ENCODE peak calls at places on chromosome 15, in ten cellular contexts. A is left lung, C is BJ, X is cardiac muscle cell, T is GM13977, U is GM12878, N is activated B cell treated with CpG ODN at 0.5 μM for 24 hours, I is WTC11, R is lower lobe of right lung, E is OCI-LY7. Z is an unnamed sample.
A peak's percentile ranks its signal among the peaks of the same experiment; 100 is the strongest.

GRCh38 chr15:71261934-71262333 is 146.7 kb downstream of the THSD4 start:
- DNase-seq in A (no peak), R (no peak), U (no peak), X (no peak), E (no peak), I (no peak), T (no peak), C (no peak), N (no peak), Z (no peak)

GRCh38 chr15:57322602-57323250 is 53.6 kb upstream of the CGNL1 start:
- DNase-seq in R (no peak), X (no peak), I (no peak), U (no peak), N (no peak), C (no peak), A (no peak), E (no peak), T (no peak), Z (no peak)

GRCh38 chr15:57356636-57357035 is 19.7 kb upstream of the CGNL1 start:
- DNase-seq in E (no peak), X (peak; percentile 50), T (no peak), U (no peak), R (no peak), N (no peak), C (peak; percentile 23), I (no peak), A (no peak), Z (no peak)

GRCh38 chr15:72902245-72902928 is 118.8 kb upstream of the ADPGK start:
- DNase-seq in R (peak; percentile 52), T (no peak), N (no peak), X (peak; percentile 92), E (no peak), U (no peak), I (no peak), A (no peak), C (peak; percentile 70), Z (peak; percentile 46)

GRCh38 chr15:87368511-87368910 is 888.0 kb downstream of the NTRK3 start:
- DNase-seq in C (no peak), A (no peak), U (no peak), R (no peak), E (no peak), T (no peak), N (no peak), X (peak; percentile 11), I (no peak), Z (no peak)

GRCh38 chr15:41115088-41115651 is 910 bp downstream of the INO80 start:
- DNase-seq in U (peak; percentile 25), X (peak; percentile 51), T (peak; percentile 70), E (no peak), R (no peak), A (no peak), C (no peak), I (no peak), N (no peak), Z (no peak)

GRCh38 chr15:96064351-96064756 is 266.1 kb upstream of the NR2F2 start:
- DNase-seq in X (peak; percentile 65), A (no peak), C (no peak), I (no peak), R (no peak), T (no peak), N (no peak), E (no peak), U (no peak), Z (no peak)

GRCh38 chr15:63833246-63833696 is 477 bp downstream of the HERC1 start:
- DNase-seq in R (peak; percentile 68), I (peak; percentile 50), N (peak; percentile 44), X (peak; percentile 52), C (no peak), A (peak; percentile 86), E (peak; percentile 52), T (peak; percentile 59), U (no peak), Z (peak; percentile 71)

GRCh38 chr15:101390462-101390861 is 95.4 kb upstream of the SNRPA1 start:
- DNase-seq in A (peak; percentile 20), E (no peak), C (no peak), I (no peak), N (no peak), U (no peak), T (no peak), X (no peak), R (no peak), Z (no peak)

GRCh38 chr15:101390060-101390459 is 95.0 kb upstream of the SNRPA1 start:
- DNase-seq in A (peak; percentile 53), R (no peak), E (no peak), C (no peak), T (no peak), U (no peak), X (no peak), I (no peak), N (no peak), Z (no peak)

GRCh38 chr15:101391431-101391830 is 96.4 kb upstream of the SNRPA1 start:
- DNase-seq in N (no peak), C (no peak), E (no peak), U (no peak), T (no peak), A (no peak), R (no peak), X (no peak), I (no peak), Z (no peak)

GRCh38 chr15:101393172-101393571 is 96.3 kb downstream of the PCSK6 start:
- DNase-seq in C (no peak), X (no peak), A (peak; percentile 73), N (no peak), I (no peak), T (no peak), U (no peak), R (no peak), E (no peak), Z (no peak)

GRCh38 chr15:101391981-101392566 is 97.0 kb upstream of the SNRPA1 start:
- DNase-seq in A (no peak), U (peak; percentile 2), T (no peak), R (no peak), E (no peak), X (no peak), N (no peak), I (no peak), C (no peak), Z (no peak)
- TF ChIP-seq CTCF in A (no peak), U (no peak), T (no peak), R (no peak), E (no peak), X (no peak), N (no peak), I (no peak), C (no peak), Z (no peak)

DNA sequence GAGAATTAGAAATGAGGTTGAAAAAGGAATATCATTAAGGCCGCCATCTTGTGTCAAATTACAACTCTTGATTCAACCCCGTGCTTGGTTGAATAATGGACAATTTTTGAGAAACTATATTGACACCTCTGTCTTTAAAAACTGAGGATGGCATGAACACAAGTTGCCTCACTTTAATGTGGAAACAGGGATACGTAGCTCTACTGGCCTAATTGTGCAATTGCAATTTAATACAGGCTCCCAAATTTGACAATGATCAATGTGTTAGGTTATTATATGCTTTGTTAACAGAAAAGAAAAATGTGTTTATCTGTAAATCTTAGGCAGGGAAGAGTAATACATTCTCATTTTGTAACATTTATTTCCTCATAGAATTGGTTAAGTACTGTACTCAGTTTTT is 77.1 kb upstream of the MCTP2 start:
- DNase-seq in R (no peak), U (no peak), T (no peak), E (no peak), X (no peak), N (no peak), A (no peak), C (no peak), I (no peak), Z (no peak)
- TF ChIP-seq CTCF in R (no peak), U (peak; percentile 8), T (no peak), E (peak; percentile 56), X (no peak), N (no peak), A (no peak), C (no peak), I (no peak), Z (no peak)

GRCh38 chr15:44801368-44801767 is 65.0 kb downstream of the TRIM69 start:
- DNase-seq in C (no peak), T (no peak), X (peak; percentile 55), A (no peak), E (no peak), R (no peak), I (no peak), N (no peak), U (no peak), Z (no peak)

GRCh38 chr15:44801797-44802196 is 65.5 kb downstream of the TRIM69 start:
- DNase-seq in I (no peak), C (no peak), T (no peak), E (no peak), X (no peak), U (no peak), A (no peak), N (no peak), R (no peak), Z (no peak)

GRCh38 chr15:44796508-44796907 is 60.2 kb downstream of the TRIM69 start:
- DNase-seq in X (no peak), N (no peak), E (no peak), C (no peak), R (no peak), A (no peak), T (no peak), I (no peak), U (no peak), Z (no peak)

GRCh38 chr15:44802336-44802735 is 66.0 kb downstream of the TRIM69 start:
- DNase-seq in C (no peak), T (no peak), I (no peak), A (no peak), N (no peak), U (no peak), E (peak; percentile 32), X (no peak), R (no peak), Z (no peak)

GRCh38 chr15:44798815-44799214 is 62.5 kb downstream of the TRIM69 start:
- DNase-seq in T (no peak), U (no peak), A (no peak), X (peak; percentile 27), N (no peak), R (no peak), I (no peak), E (no peak), C (no peak), Z (no peak)
- TF ChIP-seq CTCF in T (peak; percentile 23), U (peak; percentile 28), A (no peak), X (peak; percentile 39), N (no peak), R (no peak), I (no peak), E (peak; percentile 41), C (no peak), Z (peak; percentile 21)

GRCh38 chr15:89670985-89671560 is 8.1 kb downstream of the PLIN1 start:
- DNase-seq in E (no peak), A (no peak), I (no peak), X (no peak), R (no peak), U (no peak), N (no peak), C (no peak), T (no peak), Z (no peak)

GRCh38 chr15:89674526-89674925 is 4.6 kb downstream of the PLIN1 start:
- DNase-seq in U (no peak), A (no peak), C (no peak), X (no peak), R (no peak), I (no peak), E (no peak), T (no peak), N (no peak), Z (no peak)

GRCh38 chr15:89671687-89672086 is 7.5 kb downstream of the PLIN1 start:
- DNase-seq in C (no peak), T (no peak), R (no peak), E (no peak), U (no peak), A (no peak), X (no peak), I (no peak), N (no peak), Z (no peak)

GRCh38 chr15:89672221-89673161 is 6.7 kb downstream of the PLIN1 start:
- DNase-seq in I (no peak), R (no peak), X (peak; percentile 63), E (no peak), U (no peak), A (no peak), T (no peak), N (no peak), C (no peak), Z (no peak)

DNA sequence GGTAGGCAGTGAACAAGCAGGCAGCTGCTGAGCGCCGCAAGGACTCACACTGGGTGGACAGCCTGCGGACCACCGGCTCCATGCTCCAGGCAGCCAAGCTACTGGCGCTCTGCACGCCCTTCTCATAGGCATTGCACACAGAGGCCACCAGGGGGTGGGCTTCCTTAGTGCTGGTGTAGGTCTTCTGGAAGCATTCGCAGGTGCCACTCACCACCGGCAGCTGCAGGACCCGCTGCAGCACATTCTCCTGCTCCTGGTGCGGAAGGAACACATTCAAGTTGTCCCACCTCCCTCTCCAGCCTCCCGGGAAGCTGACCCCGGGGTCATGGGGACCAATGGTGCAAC is 6.0 kb downstream of the PLIN1 start:
- DNase-seq in X (peak; percentile 54), E (peak; percentile 48), T (no peak), R (no peak), N (no peak), A (no peak), I (peak; percentile 86), U (no peak), C (no peak), Z (peak; percentile 71)
- TF ChIP-seq CTCF in X (peak; percentile 60), E (peak; percentile 75), T (peak; percentile 36), R (peak; percentile 22), N (no peak), A (peak; percentile 38), I (peak; percentile 67), U (peak; percentile 61), C (peak; percentile 29), Z (peak; percentile 71)

Z was measured in nephron progenitor cell.